ENCODE peak calls at places on chromosomes 7 and 10, in nine cellular contexts. One of them, this sample, is unnamed.

GRCh38 chr7:99766484-99767099 is 17.4 kb downstream of the CYP3A4 start:
- DNase-seq in T follicular helper cell: no peak
- DNase-seq in endothelial cell: no peak
- DNase-seq in HEK293T: no peak
- DNase-seq in stimulated activated CD8-positive, alpha-beta memory T cell treated with anti-CD3 and anti-CD28 coated beads, Interleukin-15, amount 100 ng/mL, for 1 hour: no peak
- DNase-seq in Caki2: no peak
- DNase-seq in stimulated activated CD4-positive, alpha-beta T cell treated with anti-CD3 and anti-CD28 coated beads, Interleukin-12 subunit alpha, Interleukin-12 subunit beta, amount 100 ng/mL, for 4 hours: no peak
- DNase-seq in C1 segment of cervical spinal cord: no peak
- DNase-seq in A172: no peak
- DNase-seq in this sample: no peak

GRCh38 chr10:79018591-79019011 is 50.2 kb upstream of the ZMIZ1 start:
- DNase-seq in T follicular helper cell: no peak
- DNase-seq in A172: peak
- DNase-seq in endothelial cell: no peak
- DNase-seq in HEK293T: no peak
- DNase-seq in stimulated activated CD8-positive, alpha-beta memory T cell treated with anti-CD3 and anti-CD28 coated beads, Interleukin-15, amount 100 ng/mL, for 1 hour: no peak
- DNase-seq in Caki2: no peak
- DNase-seq in stimulated activated CD4-positive, alpha-beta T cell treated with anti-CD3 and anti-CD28 coated beads, Interleukin-12 subunit alpha, Interleukin-12 subunit beta, amount 100 ng/mL, for 4 hours: no peak
- DNase-seq in C1 segment of cervical spinal cord: no peak
- DNase-seq in this sample: no peak

GRCh38 chr7:102413071-102413470 is 16.9 kb downstream of the PRKRIP1 start:
- DNase-seq in HEK293T: no peak
- DNase-seq in A172: no peak
- DNase-seq in T follicular helper cell: no peak
- DNase-seq in endothelial cell: no peak
- DNase-seq in stimulated activated CD4-positive, alpha-beta T cell treated with anti-CD3 and anti-CD28 coated beads, Interleukin-12 subunit alpha, Interleukin-12 subunit beta, amount 100 ng/mL, for 4 hours: no peak
- DNase-seq in Caki2: no peak
- DNase-seq in stimulated activated CD8-positive, alpha-beta memory T cell treated with anti-CD3 and anti-CD28 coated beads, Interleukin-15, amount 100 ng/mL, for 1 hour: no peak
- DNase-seq in C1 segment of cervical spinal cord: no peak
- DNase-seq in this sample: no peak

GRCh38 chr10:110820321-110820814 is 51.4 kb upstream of the PDCD4 start:
- DNase-seq in T follicular helper cell: no peak
- DNase-seq in Caki2: no peak
- DNase-seq in stimulated activated CD8-positive, alpha-beta memory T cell treated with anti-CD3 and anti-CD28 coated beads, Interleukin-15, amount 100 ng/mL, for 1 hour: no peak
- DNase-seq in endothelial cell: no peak
- DNase-seq in stimulated activated CD4-positive, alpha-beta T cell treated with anti-CD3 and anti-CD28 coated beads, Interleukin-12 subunit alpha, Interleukin-12 subunit beta, amount 100 ng/mL, for 4 hours: no peak
- DNase-seq in A172: no peak
- DNase-seq in HEK293T: no peak
- DNase-seq in C1 segment of cervical spinal cord: no peak
- DNase-seq in this sample: no peak

GRCh38 chr10:64080071-64080470 is 558.9 kb downstream of the REEP3 start:
- DNase-seq in HEK293T: no peak
- DNase-seq in T follicular helper cell: no peak
- DNase-seq in stimulated activated CD8-positive, alpha-beta memory T cell treated with anti-CD3 and anti-CD28 coated beads, Interleukin-15, amount 100 ng/mL, for 1 hour: no peak
- DNase-seq in A172: no peak
- DNase-seq in endothelial cell: no peak
- DNase-seq in Caki2: no peak
- DNase-seq in C1 segment of cervical spinal cord: no peak
- DNase-seq in stimulated activated CD4-positive, alpha-beta T cell treated with anti-CD3 and anti-CD28 coated beads, Interleukin-12 subunit alpha, Interleukin-12 subunit beta, amount 100 ng/mL, for 4 hours: no peak
- DNase-seq in this sample: no peak

GRCh38 chr7:111654414-111654813 is 92.1 kb upstream of the IMMP2L start:
- DNase-seq in T follicular helper cell: no peak
- DNase-seq in stimulated activated CD4-positive, alpha-beta T cell treated with anti-CD3 and anti-CD28 coated beads, Interleukin-12 subunit alpha, Interleukin-12 subunit beta, amount 100 ng/mL, for 4 hours: no peak
- DNase-seq in HEK293T: no peak
- DNase-seq in A172: no peak
- DNase-seq in C1 segment of cervical spinal cord: no peak
- DNase-seq in endothelial cell: no peak
- DNase-seq in stimulated activated CD8-positive, alpha-beta memory T cell treated with anti-CD3 and anti-CD28 coated beads, Interleukin-15, amount 100 ng/mL, for 1 hour: no peak
- DNase-seq in Caki2: no peak
- DNase-seq in this sample: no peak

GRCh38 chr7:601573-602340 is 82.1 kb upstream of the PDGFA start:
- DNase-seq in Caki2: no peak
- DNase-seq in stimulated activated CD8-positive, alpha-beta memory T cell treated with anti-CD3 and anti-CD28 coated beads, Interleukin-15, amount 100 ng/mL, for 1 hour: peak
- DNase-seq in A172: peak
- DNase-seq in stimulated activated CD4-positive, alpha-beta T cell treated with anti-CD3 and anti-CD28 coated beads, Interleukin-12 subunit alpha, Interleukin-12 subunit beta, amount 100 ng/mL, for 4 hours: peak
- DNase-seq in endothelial cell: no peak
- DNase-seq in C1 segment of cervical spinal cord: no peak
- DNase-seq in HEK293T: no peak
- DNase-seq in T follicular helper cell: peak
- DNase-seq in this sample: no peak

GRCh38 chr7:92644406-92645113 is 54.4 kb upstream of the FAM133B start:
- DNase-seq in T follicular helper cell: no peak
- DNase-seq in A172: no peak
- DNase-seq in C1 segment of cervical spinal cord: peak
- DNase-seq in stimulated activated CD8-positive, alpha-beta memory T cell treated with anti-CD3 and anti-CD28 coated beads, Interleukin-15, amount 100 ng/mL, for 1 hour: no peak
- DNase-seq in HEK293T: no peak
- DNase-seq in endothelial cell: no peak
- DNase-seq in stimulated activated CD4-positive, alpha-beta T cell treated with anti-CD3 and anti-CD28 coated beads, Interleukin-12 subunit alpha, Interleukin-12 subunit beta, amount 100 ng/mL, for 4 hours: no peak
- DNase-seq in Caki2: no peak
- DNase-seq in this sample: no peak

GRCh38 chr10:110706690-110707098 is 62.6 kb downstream of the RBM20 start:
- DNase-seq in T follicular helper cell: no peak
- DNase-seq in stimulated activated CD8-positive, alpha-beta memory T cell treated with anti-CD3 and anti-CD28 coated beads, Interleukin-15, amount 100 ng/mL, for 1 hour: no peak
- DNase-seq in stimulated activated CD4-positive, alpha-beta T cell treated with anti-CD3 and anti-CD28 coated beads, Interleukin-12 subunit alpha, Interleukin-12 subunit beta, amount 100 ng/mL, for 4 hours: no peak
- DNase-seq in C1 segment of cervical spinal cord: no peak
- DNase-seq in A172: peak
- DNase-seq in endothelial cell: no peak
- DNase-seq in HEK293T: no peak
- DNase-seq in Caki2: peak
- DNase-seq in this sample: no peak

GRCh38 chr10:89235073-89235798 is 16.3 kb downstream of the LIPA start:
- DNase-seq in stimulated activated CD4-positive, alpha-beta T cell treated with anti-CD3 and anti-CD28 coated beads, Interleukin-12 subunit alpha, Interleukin-12 subunit beta, amount 100 ng/mL, for 4 hours: no peak
- DNase-seq in C1 segment of cervical spinal cord: peak
- DNase-seq in T follicular helper cell: no peak
- DNase-seq in Caki2: no peak
- DNase-seq in endothelial cell: no peak
- DNase-seq in stimulated activated CD8-positive, alpha-beta memory T cell treated with anti-CD3 and anti-CD28 coated beads, Interleukin-15, amount 100 ng/mL, for 1 hour: no peak
- DNase-seq in A172: no peak
- DNase-seq in HEK293T: no peak
- DNase-seq in this sample: no peak

GRCh38 chr10:66928000-66928770 is 2.3 kb downstream of the LRRTM3 start:
- DNase-seq in stimulated activated CD4-positive, alpha-beta T cell treated with anti-CD3 and anti-CD28 coated beads, Interleukin-12 subunit alpha, Interleukin-12 subunit beta, amount 100 ng/mL, for 4 hours: no peak
- DNase-seq in C1 segment of cervical spinal cord: peak
- DNase-seq in stimulated activated CD8-positive, alpha-beta memory T cell treated with anti-CD3 and anti-CD28 coated beads, Interleukin-15, amount 100 ng/mL, for 1 hour: no peak
- DNase-seq in HEK293T: no peak
- DNase-seq in T follicular helper cell: no peak
- DNase-seq in A172: no peak
- DNase-seq in Caki2: no peak
- DNase-seq in endothelial cell: peak
- DNase-seq in this sample: no peak

GRCh38 chr10:1292611-1293021 is 236.4 kb downstream of the WDR37 start:
- DNase-seq in C1 segment of cervical spinal cord: no peak
- DNase-seq in endothelial cell: no peak
- DNase-seq in A172: no peak
- DNase-seq in Caki2: no peak
- DNase-seq in T follicular helper cell: no peak
- DNase-seq in stimulated activated CD4-positive, alpha-beta T cell treated with anti-CD3 and anti-CD28 coated beads, Interleukin-12 subunit alpha, Interleukin-12 subunit beta, amount 100 ng/mL, for 4 hours: no peak
- DNase-seq in HEK293T: no peak
- DNase-seq in stimulated activated CD8-positive, alpha-beta memory T cell treated with anti-CD3 and anti-CD28 coated beads, Interleukin-15, amount 100 ng/mL, for 1 hour: no peak
- DNase-seq in this sample: no peak

GRCh38 chr7:132576723-132577089 is 436 bp upstream of the PLXNA4 start:
- DNase-seq in stimulated activated CD8-positive, alpha-beta memory T cell treated with anti-CD3 and anti-CD28 coated beads, Interleukin-15, amount 100 ng/mL, for 1 hour: no peak
- DNase-seq in HEK293T: peak
- DNase-seq in stimulated activated CD4-positive, alpha-beta T cell treated with anti-CD3 and anti-CD28 coated beads, Interleukin-12 subunit alpha, Interleukin-12 subunit beta, amount 100 ng/mL, for 4 hours: no peak
- DNase-seq in A172: no peak
- DNase-seq in endothelial cell: no peak
- DNase-seq in C1 segment of cervical spinal cord: no peak
- DNase-seq in Caki2: no peak
- DNase-seq in T follicular helper cell: no peak
- DNase-seq in this sample: no peak

GRCh38 chr7:132436121-132436520 is 140.1 kb downstream of the PLXNA4 start:
- DNase-seq in stimulated activated CD4-positive, alpha-beta T cell treated with anti-CD3 and anti-CD28 coated beads, Interleukin-12 subunit alpha, Interleukin-12 subunit beta, amount 100 ng/mL, for 4 hours: no peak
- DNase-seq in HEK293T: no peak
- DNase-seq in T follicular helper cell: no peak
- DNase-seq in A172: peak
- DNase-seq in Caki2: no peak
- DNase-seq in stimulated activated CD8-positive, alpha-beta memory T cell treated with anti-CD3 and anti-CD28 coated beads, Interleukin-15, amount 100 ng/mL, for 1 hour: no peak
- DNase-seq in C1 segment of cervical spinal cord: no peak
- DNase-seq in endothelial cell: no peak
- DNase-seq in this sample: no peak

GRCh38 chr7:82443044-82443800 is at the start of gene CACNA2D1:
- DNase-seq in stimulated activated CD8-positive, alpha-beta memory T cell treated with anti-CD3 and anti-CD28 coated beads, Interleukin-15, amount 100 ng/mL, for 1 hour: no peak
- DNase-seq in Caki2: peak
- DNase-seq in stimulated activated CD4-positive, alpha-beta T cell treated with anti-CD3 and anti-CD28 coated beads, Interleukin-12 subunit alpha, Interleukin-12 subunit beta, amount 100 ng/mL, for 4 hours: no peak
- DNase-seq in C1 segment of cervical spinal cord: peak
- DNase-seq in endothelial cell: peak
- DNase-seq in A172: no peak
- DNase-seq in HEK293T: peak
- DNase-seq in T follicular helper cell: no peak
- DNase-seq in this sample: peak

GRCh38 chr10:4656576-4657194 is 169.3 kb upstream of the AKR1E2 start:
- DNase-seq in stimulated activated CD8-positive, alpha-beta memory T cell treated with anti-CD3 and anti-CD28 coated beads, Interleukin-15, amount 100 ng/mL, for 1 hour: peak
- DNase-seq in T follicular helper cell: peak
- DNase-seq in Caki2: peak
- DNase-seq in endothelial cell: peak
- DNase-seq in A172: peak
- DNase-seq in C1 segment of cervical spinal cord: no peak
- DNase-seq in HEK293T: peak
- DNase-seq in stimulated activated CD4-positive, alpha-beta T cell treated with anti-CD3 and anti-CD28 coated beads, Interleukin-12 subunit alpha, Interleukin-12 subunit beta, amount 100 ng/mL, for 4 hours: peak
- DNase-seq in this sample: peak

GRCh38 chr10:78856421-78856820 is 212.3 kb upstream of the ZMIZ1 start:
- DNase-seq in endothelial cell: no peak
- DNase-seq in T follicular helper cell: no peak
- DNase-seq in Caki2: no peak
- DNase-seq in A172: no peak
- DNase-seq in HEK293T: no peak
- DNase-seq in stimulated activated CD8-positive, alpha-beta memory T cell treated with anti-CD3 and anti-CD28 coated beads, Interleukin-15, amount 100 ng/mL, for 1 hour: no peak
- DNase-seq in stimulated activated CD4-positive, alpha-beta T cell treated with anti-CD3 and anti-CD28 coated beads, Interleukin-12 subunit alpha, Interleukin-12 subunit beta, amount 100 ng/mL, for 4 hours: no peak
- DNase-seq in C1 segment of cervical spinal cord: peak
- DNase-seq in this sample: no peak

GRCh38 chr10:131312261-131312801 is 810 bp upstream of the TCERG1L start:
- DNase-seq in HEK293T: no peak
- DNase-seq in A172: no peak
- DNase-seq in stimulated activated CD4-positive, alpha-beta T cell treated with anti-CD3 and anti-CD28 coated beads, Interleukin-12 subunit alpha, Interleukin-12 subunit beta, amount 100 ng/mL, for 4 hours: no peak
- DNase-seq in C1 segment of cervical spinal cord: no peak
- DNase-seq in endothelial cell: no peak
- DNase-seq in T follicular helper cell: no peak
- DNase-seq in stimulated activated CD8-positive, alpha-beta memory T cell treated with anti-CD3 and anti-CD28 coated beads, Interleukin-15, amount 100 ng/mL, for 1 hour: no peak
- DNase-seq in Caki2: no peak
- DNase-seq in this sample: no peak

GRCh38 chr7:128380807-128381130 is 19.3 kb upstream of the PRRT4 start:
- DNase-seq in T follicular helper cell: no peak
- DNase-seq in HEK293T: no peak
- DNase-seq in stimulated activated CD4-positive, alpha-beta T cell treated with anti-CD3 and anti-CD28 coated beads, Interleukin-12 subunit alpha, Interleukin-12 subunit beta, amount 100 ng/mL, for 4 hours: no peak
- DNase-seq in C1 segment of cervical spinal cord: no peak
- DNase-seq in endothelial cell: no peak
- DNase-seq in Caki2: no peak
- DNase-seq in stimulated activated CD8-positive, alpha-beta memory T cell treated with anti-CD3 and anti-CD28 coated beads, Interleukin-15, amount 100 ng/mL, for 1 hour: no peak
- DNase-seq in A172: no peak
- DNase-seq in this sample: no peak

GRCh38 chr10:33152146-33152545 is 182.3 kb downstream of the NRP1 start:
- DNase-seq in HEK293T: no peak
- DNase-seq in T follicular helper cell: no peak
- DNase-seq in stimulated activated CD8-positive, alpha-beta memory T cell treated with anti-CD3 and anti-CD28 coated beads, Interleukin-15, amount 100 ng/mL, for 1 hour: no peak
- DNase-seq in A172: no peak
- DNase-seq in stimulated activated CD4-positive, alpha-beta T cell treated with anti-CD3 and anti-CD28 coated beads, Interleukin-12 subunit alpha, Interleukin-12 subunit beta, amount 100 ng/mL, for 4 hours: no peak
- DNase-seq in endothelial cell: no peak
- DNase-seq in C1 segment of cervical spinal cord: no peak
- DNase-seq in Caki2: no peak
- DNase-seq in this sample: no peak

GRCh38 chr7:5012985-5013384 is 32.7 kb upstream of the RBAK start:
- DNase-seq in C1 segment of cervical spinal cord: no peak
- DNase-seq in Caki2: no peak
- DNase-seq in T follicular helper cell: no peak
- DNase-seq in endothelial cell: no peak
- DNase-seq in stimulated activated CD4-positive, alpha-beta T cell treated with anti-CD3 and anti-CD28 coated beads, Interleukin-12 subunit alpha, Interleukin-12 subunit beta, amount 100 ng/mL, for 4 hours: no peak
- DNase-seq in stimulated activated CD8-positive, alpha-beta memory T cell treated with anti-CD3 and anti-CD28 coated beads, Interleukin-15, amount 100 ng/mL, for 1 hour: no peak
- DNase-seq in HEK293T: no peak
- DNase-seq in A172: no peak
- DNase-seq in this sample: no peak

GRCh38 chr7:23471090-23471859 is 984 bp upstream of the IGF2BP3 start:
- DNase-seq in stimulated activated CD8-positive, alpha-beta memory T cell treated with anti-CD3 and anti-CD28 coated beads, Interleukin-15, amount 100 ng/mL, for 1 hour: no peak
- DNase-seq in Caki2: no peak
- DNase-seq in endothelial cell: peak
- DNase-seq in A172: peak
- DNase-seq in stimulated activated CD4-positive, alpha-beta T cell treated with anti-CD3 and anti-CD28 coated beads, Interleukin-12 subunit alpha, Interleukin-12 subunit beta, amount 100 ng/mL, for 4 hours: peak
- DNase-seq in T follicular helper cell: no peak
- DNase-seq in C1 segment of cervical spinal cord: no peak
- DNase-seq in HEK293T: peak
- DNase-seq in this sample: no peak

GRCh38 chr7:121394709-121395140 is 1.4 kb downstream of the FAM3C start:
- DNase-seq in stimulated activated CD8-positive, alpha-beta memory T cell treated with anti-CD3 and anti-CD28 coated beads, Interleukin-15, amount 100 ng/mL, for 1 hour: no peak
- DNase-seq in HEK293T: no peak
- DNase-seq in C1 segment of cervical spinal cord: no peak
- DNase-seq in T follicular helper cell: no peak
- DNase-seq in endothelial cell: no peak
- DNase-seq in stimulated activated CD4-positive, alpha-beta T cell treated with anti-CD3 and anti-CD28 coated beads, Interleukin-12 subunit alpha, Interleukin-12 subunit beta, amount 100 ng/mL, for 4 hours: no peak
- DNase-seq in A172: peak
- DNase-seq in Caki2: peak
- DNase-seq in this sample: no peak

GRCh38 chr10:116212756-116213155 is 60.2 kb downstream of the GFRA1 start:
- DNase-seq in A172: no peak
- DNase-seq in stimulated activated CD8-positive, alpha-beta memory T cell treated with anti-CD3 and anti-CD28 coated beads, Interleukin-15, amount 100 ng/mL, for 1 hour: no peak
- DNase-seq in endothelial cell: no peak
- DNase-seq in HEK293T: no peak
- DNase-seq in Caki2: no peak
- DNase-seq in T follicular helper cell: no peak
- DNase-seq in C1 segment of cervical spinal cord: no peak
- DNase-seq in stimulated activated CD4-positive, alpha-beta T cell treated with anti-CD3 and anti-CD28 coated beads, Interleukin-12 subunit alpha, Interleukin-12 subunit beta, amount 100 ng/mL, for 4 hours: no peak
- DNase-seq in this sample: no peak

GRCh38 chr7:919924-920341 is 34.5 kb downstream of the ADAP1 start:
- DNase-seq in T follicular helper cell: no peak
- DNase-seq in Caki2: no peak
- DNase-seq in endothelial cell: no peak
- DNase-seq in stimulated activated CD4-positive, alpha-beta T cell treated with anti-CD3 and anti-CD28 coated beads, Interleukin-12 subunit alpha, Interleukin-12 subunit beta, amount 100 ng/mL, for 4 hours: no peak
- DNase-seq in C1 segment of cervical spinal cord: no peak
- DNase-seq in stimulated activated CD8-positive, alpha-beta memory T cell treated with anti-CD3 and anti-CD28 coated beads, Interleukin-15, amount 100 ng/mL, for 1 hour: no peak
- DNase-seq in A172: no peak
- DNase-seq in HEK293T: no peak
- DNase-seq in this sample: no peak

GRCh38 chr7:21305455-21306235 is 122.2 kb upstream of the SP4 start:
- DNase-seq in C1 segment of cervical spinal cord: no peak
- DNase-seq in stimulated activated CD8-positive, alpha-beta memory T cell treated with anti-CD3 and anti-CD28 coated beads, Interleukin-15, amount 100 ng/mL, for 1 hour: no peak
- DNase-seq in A172: peak
- DNase-seq in HEK293T: no peak
- DNase-seq in endothelial cell: no peak
- DNase-seq in T follicular helper cell: no peak
- DNase-seq in stimulated activated CD4-positive, alpha-beta T cell treated with anti-CD3 and anti-CD28 coated beads, Interleukin-12 subunit alpha, Interleukin-12 subunit beta, amount 100 ng/mL, for 4 hours: no peak
- DNase-seq in Caki2: no peak
- DNase-seq in this sample: no peak

GRCh38 chr10:1293636-1294440 is 237.7 kb downstream of the WDR37 start:
- DNase-seq in stimulated activated CD4-positive, alpha-beta T cell treated with anti-CD3 and anti-CD28 coated beads, Interleukin-12 subunit alpha, Interleukin-12 subunit beta, amount 100 ng/mL, for 4 hours: no peak
- DNase-seq in A172: no peak
- DNase-seq in C1 segment of cervical spinal cord: peak
- DNase-seq in HEK293T: no peak
- DNase-seq in stimulated activated CD8-positive, alpha-beta memory T cell treated with anti-CD3 and anti-CD28 coated beads, Interleukin-15, amount 100 ng/mL, for 1 hour: no peak
- DNase-seq in endothelial cell: no peak
- DNase-seq in Caki2: no peak
- DNase-seq in T follicular helper cell: no peak
- DNase-seq in this sample: no peak

GRCh38 chr7:23712368-23713284 is 2.6 kb downstream of the STK31 start:
- DNase-seq in stimulated activated CD8-positive, alpha-beta memory T cell treated with anti-CD3 and anti-CD28 coated beads, Interleukin-15, amount 100 ng/mL, for 1 hour: no peak
- DNase-seq in stimulated activated CD4-positive, alpha-beta T cell treated with anti-CD3 and anti-CD28 coated beads, Interleukin-12 subunit alpha, Interleukin-12 subunit beta, amount 100 ng/mL, for 4 hours: no peak
- DNase-seq in endothelial cell: no peak
- DNase-seq in C1 segment of cervical spinal cord: no peak
- DNase-seq in A172: peak
- DNase-seq in HEK293T: peak
- DNase-seq in Caki2: peak
- DNase-seq in T follicular helper cell: no peak
- DNase-seq in this sample: no peak

GRCh38 chr7:2757904-2758672 is 70.1 kb downstream of the AMZ1 start:
- DNase-seq in HEK293T: peak
- DNase-seq in A172: peak
- DNase-seq in C1 segment of cervical spinal cord: no peak
- DNase-seq in Caki2: peak
- DNase-seq in stimulated activated CD8-positive, alpha-beta memory T cell treated with anti-CD3 and anti-CD28 coated beads, Interleukin-15, amount 100 ng/mL, for 1 hour: peak
- DNase-seq in T follicular helper cell: no peak
- DNase-seq in endothelial cell: no peak
- DNase-seq in stimulated activated CD4-positive, alpha-beta T cell treated with anti-CD3 and anti-CD28 coated beads, Interleukin-12 subunit alpha, Interleukin-12 subunit beta, amount 100 ng/mL, for 4 hours: peak
- DNase-seq in this sample: no peak

GRCh38 chr10:111128331-111129167 is 51.7 kb downstream of the ADRA2A start:
- DNase-seq in C1 segment of cervical spinal cord: no peak
- DNase-seq in T follicular helper cell: no peak
- DNase-seq in endothelial cell: no peak
- DNase-seq in HEK293T: peak
- DNase-seq in stimulated activated CD8-positive, alpha-beta memory T cell treated with anti-CD3 and anti-CD28 coated beads, Interleukin-15, amount 100 ng/mL, for 1 hour: no peak
- DNase-seq in Caki2: peak
- DNase-seq in A172: peak
- DNase-seq in stimulated activated CD4-positive, alpha-beta T cell treated with anti-CD3 and anti-CD28 coated beads, Interleukin-12 subunit alpha, Interleukin-12 subunit beta, amount 100 ng/mL, for 4 hours: no peak
- DNase-seq in this sample: no peak

GRCh38 chr7:134827889-134828288 is 48.5 kb downstream of the CALD1 start:
- DNase-seq in endothelial cell: no peak
- DNase-seq in A172: no peak
- DNase-seq in Caki2: no peak
- DNase-seq in HEK293T: no peak
- DNase-seq in T follicular helper cell: no peak
- DNase-seq in stimulated activated CD4-positive, alpha-beta T cell treated with anti-CD3 and anti-CD28 coated beads, Interleukin-12 subunit alpha, Interleukin-12 subunit beta, amount 100 ng/mL, for 4 hours: no peak
- DNase-seq in stimulated activated CD8-positive, alpha-beta memory T cell treated with anti-CD3 and anti-CD28 coated beads, Interleukin-15, amount 100 ng/mL, for 1 hour: no peak
- DNase-seq in C1 segment of cervical spinal cord: no peak
- DNase-seq in this sample: no peak

This sample was measured in NCI-H1048.